ENCODE peak calls at places on chromosomes 1 and 21, in six cellular contexts. Z is Peyer's patch; Q is lung; V is HCT116; M is adrenal gland; F is CD4-positive, alpha-beta T cell. A is an unnamed sample.

GRCh38 chr1:84253041-84253440 is 48.5 kb upstream of the SAMD13 start:
- DNase-seq in Z (no peak), Q (no peak), V (no peak), M (no peak), F (no peak), A (no peak)

GRCh38 chr1:56495538-56495937 is 83.8 kb downstream of the PLPP3 start:
- DNase-seq in Z (no peak), Q (no peak), V (no peak), M (no peak), F (no peak), A (no peak)

GRCh38 chr21:29232601-29233541 is 65.9 kb upstream of the BACH1 start:
- DNase-seq in Z (no peak), Q (no peak), V (no peak), M (no peak), F (no peak), A (no peak)

GRCh38 chr1:178484698-178485225 is 12.0 kb downstream of the CLEC20A start:
- DNase-seq in Z (no peak), Q (no peak), V (no peak), M (no peak), F (no peak), A (no peak)

GRCh38 chr1:110581637-110582036 is 24.5 kb downstream of the KCNA2 start:
- DNase-seq in Z (no peak), Q (no peak), V (no peak), M (no peak), F (no peak), A (no peak)

GRCh38 chr1:109185990-109186703 is 27.6 kb upstream of the SARS1 start:
- DNase-seq in Z (no peak), Q (peak), V (no peak), M (no peak), F (no peak), A (no peak)

GRCh38 chr1:86687595-86687994 is 16.8 kb upstream of the SH3GLB1 start:
- DNase-seq in Z (no peak), Q (no peak), V (no peak), M (no peak), F (no peak), A (no peak)

GRCh38 chr1:47396671-47397196 is 19.4 kb upstream of the FOXE3 start:
- DNase-seq in Z (no peak), Q (no peak), V (no peak), M (no peak), F (no peak), A (no peak)

GRCh38 chr1:227731696-227732585 is 3.2 kb downstream of the JMJD4 start:
- DNase-seq in Z (no peak), Q (no peak), V (no peak), M (no peak), F (no peak), A (no peak)

GRCh38 chr21:35748683-35749314 is 311.5 kb downstream of the SETD4 start:
- DNase-seq in Z (no peak), Q (no peak), V (no peak), M (no peak), F (no peak), A (no peak)

GRCh38 chr1:158117854-158118691 is 62.6 kb upstream of the CD1D start:
- DNase-seq in Z (peak), Q (no peak), V (peak), M (no peak), F (peak), A (peak)

GRCh38 chr1:86191958-86192357 is 35.4 kb upstream of the COL24A1 start:
- DNase-seq in Z (no peak), Q (no peak), V (no peak), M (no peak), F (no peak), A (no peak)

GRCh38 chr1:205275133-205275532 is 46.4 kb downstream of the NUAK2 start:
- DNase-seq in Z (peak), Q (peak), V (no peak), M (no peak), F (peak), A (peak)

GRCh38 chr1:44791364-44791801 is 3.4 kb upstream of the BEST4 start:
- DNase-seq in Z (no peak), Q (no peak), V (no peak), M (peak), F (no peak), A (no peak)

GRCh38 chr1:169326644-169327316 is 40.8 kb downstream of the NME7 start:
- DNase-seq in Z (no peak), Q (no peak), V (no peak), M (no peak), F (no peak), A (no peak)

GRCh38 chr1:28056129-28056925 is 32.1 kb downstream of the EYA3 start:
- DNase-seq in Z (peak), Q (peak), V (no peak), M (no peak), F (peak), A (no peak)

GRCh38 chr1:94236630-94237290 is 624 bp downstream of the ARHGAP29 start:
- DNase-seq in Z (peak), Q (peak), V (no peak), M (no peak), F (no peak), A (peak)

GRCh38 chr1:167776151-167776550 is 54.4 kb downstream of the MPZL1 start:
- DNase-seq in Z (no peak), Q (no peak), V (no peak), M (no peak), F (no peak), A (no peak)

GRCh38 chr1:115507256-115507589 is 134.5 kb upstream of the VANGL1 start:
- DNase-seq in Z (no peak), Q (no peak), V (peak), M (no peak), F (no peak), A (no peak)

GRCh38 chr1:193087893-193088292 is 17.3 kb downstream of the GLRX2 start:
- DNase-seq in Z (no peak), Q (no peak), V (no peak), M (no peak), F (no peak), A (no peak)

GRCh38 chr1:44810101-44810761 is 1.9 kb downstream of the BTBD19 start:
- DNase-seq in Z (peak), Q (peak), V (no peak), M (peak), F (peak), A (peak)

DNA sequence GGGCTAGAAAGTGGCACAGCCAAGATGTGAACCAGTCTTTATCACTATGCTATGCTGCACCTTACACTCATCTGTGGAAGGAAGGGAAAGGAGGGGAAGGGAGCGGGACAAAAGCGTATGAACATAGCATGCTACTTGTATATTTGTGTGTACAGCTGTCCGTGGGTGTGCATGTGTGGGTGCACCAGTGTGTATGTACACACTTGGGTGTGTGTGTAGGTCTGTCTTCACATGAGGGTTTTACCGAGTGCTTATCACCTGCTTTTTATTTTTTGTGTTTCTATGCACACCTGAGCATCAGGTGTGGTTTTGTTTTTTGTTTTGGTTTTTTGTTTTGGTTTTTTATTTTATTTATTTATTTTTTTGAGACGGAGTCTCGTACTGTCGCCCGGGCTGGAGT is 255.7 kb downstream of the RRAGC start:
- DNase-seq in Z (no peak), Q (no peak), V (no peak), M (no peak), F (no peak), A (no peak)
- TF ChIP-seq CTCF in Z (no peak), Q (no peak), V (no peak), M (no peak), F (no peak), A (no peak)

DNA sequence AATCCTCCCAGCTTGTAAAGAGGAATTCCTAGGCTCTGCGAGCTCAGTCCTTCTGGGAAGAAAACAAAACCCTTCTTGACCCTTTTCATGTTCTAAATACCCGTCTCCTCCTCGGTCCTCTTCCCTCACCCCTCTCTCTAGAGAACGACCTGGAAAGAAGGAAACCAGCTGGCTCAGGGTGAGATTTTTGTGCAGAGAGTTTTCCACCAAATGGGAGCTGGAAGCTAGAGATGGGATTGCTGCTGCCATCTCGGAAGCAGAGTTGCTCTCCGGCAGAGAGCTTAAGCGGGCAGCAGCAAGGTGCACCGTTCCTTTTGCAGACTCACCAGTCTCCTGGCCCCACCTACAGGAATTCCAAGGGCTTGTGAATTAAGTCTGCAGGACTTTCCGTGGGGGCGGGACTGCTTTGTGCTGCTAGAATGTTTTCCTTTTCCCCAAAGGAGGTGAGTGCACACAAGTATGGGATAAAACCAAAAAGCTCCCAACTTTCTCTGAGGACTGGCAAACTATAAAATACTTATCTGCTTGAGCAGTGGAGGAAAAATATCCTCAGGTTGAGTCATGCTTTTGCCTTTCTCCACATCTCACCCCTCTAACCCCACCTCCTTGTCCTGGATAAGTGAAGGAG is 29.1 kb upstream of the KIAA0040 start:
- DNase-seq in Z (no peak), Q (no peak), V (no peak), M (no peak), F (no peak), A (peak)
- TF ChIP-seq CTCF in Z (peak), Q (no peak), V (no peak), M (no peak), F (no peak), A (no peak)

GRCh38 chr1:226223786-226224244 is 351 bp downstream of the MIXL1 start:
- DNase-seq in Z (peak), Q (no peak), V (no peak), M (no peak), F (no peak), A (peak)
- TF ChIP-seq CTCF in Z (no peak), Q (no peak), V (no peak), M (no peak), F (no peak), A (no peak)

GRCh38 chr1:16434501-16434900 is 2.7 kb downstream of the SPATA21 start:
- DNase-seq in Z (no peak), Q (no peak), V (no peak), M (no peak), F (no peak), A (no peak)

GRCh38 chr1:16433066-16433465 is 4.2 kb downstream of the SPATA21 start:
- DNase-seq in Z (peak), Q (no peak), V (no peak), M (no peak), F (no peak), A (no peak)

GRCh38 chr1:16434007-16434406 is 3.2 kb downstream of the SPATA21 start:
- DNase-seq in Z (no peak), Q (no peak), V (no peak), M (no peak), F (no peak), A (no peak)

GRCh38 chr1:16425125-16426025 is 11.8 kb downstream of the SPATA21 start:
- DNase-seq in Z (no peak), Q (no peak), V (no peak), M (no peak), F (no peak), A (no peak)

DNA sequence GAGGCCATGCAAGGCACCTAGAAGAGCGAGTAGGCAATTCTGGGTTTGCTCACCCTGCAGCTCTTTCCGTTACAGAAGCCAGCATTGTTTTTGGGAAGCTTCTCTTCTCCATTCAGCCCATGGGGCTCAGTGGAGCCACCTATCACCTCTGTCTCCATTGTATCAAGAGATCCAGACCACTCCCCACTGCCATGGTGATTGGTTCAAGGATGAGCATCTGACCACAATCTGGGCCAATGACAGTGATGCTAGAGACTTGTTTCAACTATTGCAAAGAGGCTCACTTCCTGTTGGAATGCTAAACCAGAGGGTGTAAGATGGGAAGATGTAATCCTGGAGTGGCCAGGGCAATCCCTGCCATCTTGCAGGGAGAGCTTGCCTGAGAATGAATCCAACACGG is 6.6 kb downstream of the SPATA21 start:
- DNase-seq in Z (no peak), Q (no peak), V (peak), M (no peak), F (no peak), A (no peak)
- TF ChIP-seq CTCF in Z (no peak), Q (no peak), V (no peak), M (no peak), F (no peak), A (no peak)

GRCh38 chr1:29644812-29645211 is 408.5 kb downstream of the PTPRU start:
- DNase-seq in Z (peak), Q (no peak), V (no peak), M (no peak), F (no peak), A (no peak)
- TF ChIP-seq CTCF in Z (no peak), Q (no peak), V (peak), M (no peak), F (no peak), A (no peak)

DNA sequence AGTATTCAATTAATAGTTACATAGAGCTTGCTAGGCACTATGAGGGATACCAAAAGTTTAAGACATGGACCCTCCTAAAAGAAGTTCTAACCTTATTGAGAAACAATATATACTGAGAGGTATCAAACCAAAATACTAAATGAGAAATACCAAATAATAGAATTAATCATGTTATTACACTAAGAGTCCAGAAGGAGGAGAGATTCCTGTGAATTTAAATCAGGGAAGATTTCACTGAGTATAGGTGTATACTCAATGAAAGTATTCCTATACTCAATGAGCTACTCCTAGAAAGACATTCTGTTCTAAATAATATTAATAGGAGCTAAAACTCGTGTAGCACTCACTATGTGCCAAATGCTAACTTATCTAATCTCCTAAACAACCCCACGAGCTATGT is 9.4 kb downstream of the CR1L start:
- DNase-seq in Z (no peak), Q (no peak), V (no peak), M (no peak), F (no peak), A (no peak)
- TF ChIP-seq CTCF in Z (no peak), Q (no peak), V (peak), M (peak), F (no peak), A (no peak)

DNA sequence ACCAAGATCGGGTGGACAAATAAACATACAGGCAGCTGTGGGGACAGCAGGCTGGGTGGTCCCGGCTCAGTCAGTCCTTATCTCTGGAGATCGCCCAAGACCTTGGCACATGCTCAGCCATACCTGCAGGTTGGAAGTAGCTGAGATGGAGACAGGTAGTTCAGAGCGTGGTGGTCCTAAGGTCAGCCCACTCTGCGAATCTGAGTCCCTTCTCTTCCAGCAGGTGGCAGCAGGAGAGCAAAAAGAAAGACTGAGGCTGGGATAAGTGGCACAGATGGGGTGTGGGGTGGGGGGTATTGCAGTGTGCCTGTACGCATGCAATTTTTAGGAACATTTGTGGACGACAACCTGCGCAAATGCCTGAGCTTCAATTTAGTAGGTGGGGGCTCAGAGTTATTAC is 104.9 kb downstream of the TENT5C start:
- DNase-seq in Z (no peak), Q (no peak), V (no peak), M (no peak), F (no peak), A (no peak)
- TF ChIP-seq CTCF in Z (no peak), Q (no peak), V (peak), M (no peak), F (no peak), A (no peak)

GRCh38 chr1:77319036-77319705 is 37.4 kb downstream of the AK5 start:
- DNase-seq in Z (no peak), Q (no peak), V (no peak), M (no peak), F (no peak), A (no peak)

GRCh38 chr1:77316966-77317365 is 35.1 kb downstream of the AK5 start:
- DNase-seq in Z (no peak), Q (no peak), V (no peak), M (no peak), F (no peak), A (no peak)

GRCh38 chr1:77316006-77316405 is 34.2 kb downstream of the AK5 start:
- DNase-seq in Z (no peak), Q (no peak), V (no peak), M (no peak), F (no peak), A (no peak)

GRCh38 chr1:77308889-77309621 is 27.2 kb downstream of the AK5 start:
- DNase-seq in Z (no peak), Q (no peak), V (no peak), M (no peak), F (no peak), A (no peak)

GRCh38 chr1:77313491-77313890 is 31.7 kb downstream of the AK5 start:
- DNase-seq in Z (no peak), Q (no peak), V (peak), M (peak), F (no peak), A (peak)
- TF ChIP-seq CTCF in Z (peak), Q (no peak), V (peak), M (peak), F (no peak), A (no peak)

DNA sequence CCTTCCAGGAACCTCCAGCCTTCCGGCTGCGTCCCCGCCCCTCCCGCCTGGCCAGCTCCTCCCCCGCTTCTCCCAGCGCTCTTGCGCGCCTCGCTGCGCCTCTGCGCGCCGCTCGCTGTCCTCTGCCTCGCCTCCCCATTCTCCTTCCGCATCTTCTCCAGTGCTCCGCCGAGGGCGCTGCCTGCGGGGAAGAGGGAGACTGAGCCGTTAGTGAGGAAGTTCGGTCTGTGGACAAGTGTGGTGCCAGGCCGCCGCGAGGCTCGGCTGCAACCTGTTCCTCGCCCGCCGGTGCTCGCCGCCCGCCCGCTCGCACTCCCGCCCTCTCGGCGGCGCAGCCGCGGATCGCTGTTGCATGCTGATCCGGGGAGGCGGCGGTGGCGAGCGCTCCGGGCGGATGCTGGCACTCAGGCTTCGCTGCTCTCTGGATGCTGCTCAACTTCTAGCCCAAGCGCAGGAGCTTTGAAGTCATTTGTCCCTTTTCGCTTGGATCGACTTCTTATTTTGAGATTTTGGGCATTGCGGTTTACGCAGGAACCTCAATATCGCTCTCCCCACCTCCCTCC is 715 bp upstream of the CACNA1E start:
- DNase-seq in Z (no peak), Q (no peak), V (no peak), M (no peak), F (no peak), A (peak)
- TF ChIP-seq CTCF in Z (no peak), Q (no peak), V (no peak), M (no peak), F (no peak), A (no peak)